ENCODE peak calls at places on chromosomes 5 and 9, in four cellular contexts. R is HL-60, W is fibroblast of mammary gland, G is cardiac muscle cell. C is an unnamed sample.

GRCh38 chr5:1842026-1842819 is 40.5 kb downstream of the IRX4 start:
- DNase-seq in W (no peak), G (no peak), R (no peak), C (no peak)

GRCh38 chr9:93080406-93080805 is 15.6 kb upstream of the CARD19 start:
- DNase-seq in R (no peak), W (no peak), G (no peak), C (peak; percentile 57)

GRCh38 chr9:22079873-22080341 is 70.8 kb upstream of the CDKN2B start:
- DNase-seq in R (no peak), G (no peak), W (peak; percentile 86), C (peak; percentile 65)

GRCh38 chr5:172123269-172123692 is 64.7 kb downstream of the STK10 start:
- DNase-seq in G (peak; percentile 40), R (no peak), W (peak; percentile 85), C (no peak)

GRCh38 chr5:172648755-172649154 is 7.7 kb downstream of the NEURL1B start:
- DNase-seq in G (no peak), R (no peak), W (no peak), C (no peak)

GRCh38 chr5:66207800-66208561 is 63.9 kb downstream of the SREK1 start:
- DNase-seq in G (no peak), R (no peak), W (peak; percentile 17), C (no peak)

GRCh38 chr9:106110483-106110882 is 416.1 kb downstream of the TMEM38B start:
- DNase-seq in R (no peak), G (no peak), W (no peak), C (no peak)

GRCh38 chr9:121808781-121809180 is 157.3 kb downstream of the DAB2IP start:
- DNase-seq in R (no peak), W (no peak), G (no peak), C (no peak)

GRCh38 chr5:128637031-128637430 is 99.0 kb upstream of the FBN2 start:
- DNase-seq in R (no peak), W (peak; percentile 95), G (no peak), C (no peak)

GRCh38 chr9:80556631-80557030 is 984.9 kb downstream of the TLE4 start:
- DNase-seq in G (no peak), W (peak; percentile 51), R (no peak), C (no peak)

DNA sequence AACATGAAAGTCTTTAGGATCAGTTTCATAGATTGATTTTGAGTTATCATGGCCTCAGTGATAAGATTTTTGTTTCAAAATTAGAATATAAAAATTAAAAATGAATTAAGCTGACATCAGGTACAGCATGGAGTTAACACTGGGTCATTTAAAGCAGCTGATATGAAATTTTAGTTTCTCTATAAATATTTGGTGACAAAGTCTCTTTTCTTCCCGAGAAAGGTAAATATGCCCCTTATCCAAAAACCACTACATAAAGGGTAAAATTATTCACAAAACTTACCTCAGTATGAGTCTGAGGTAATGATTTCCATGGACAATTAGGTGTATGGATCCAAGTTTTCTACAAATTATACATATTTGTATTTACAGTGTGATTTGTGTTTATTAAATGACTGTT is 121.5 kb upstream of the PJA2 start:
- DNase-seq in R (no peak), G (no peak), W (no peak), C (no peak)
- TF ChIP-seq CTCF in R (no peak), G (no peak), W (no peak), C (no peak)

GRCh38 chr5:4561403-4561802 is 578.7 kb upstream of the ADAMTS16 start:
- DNase-seq in G (no peak), R (no peak), W (no peak), C (no peak)

GRCh38 chr5:4563400-4563799 is 576.7 kb upstream of the ADAMTS16 start:
- DNase-seq in R (no peak), G (peak; percentile 44), W (peak; percentile 5), C (no peak)
- TF ChIP-seq CTCF in R (no peak), G (no peak), W (no peak), C (no peak)

GRCh38 chr9:127763918-127764384 is 14.5 kb downstream of the SH2D3C start:
- DNase-seq in G (no peak), R (peak; percentile 51), W (peak; percentile 23), C (no peak)
- TF ChIP-seq CTCF in G (peak; percentile 47), R (peak; percentile 33), W (peak; percentile 30), C (no peak)

DNA sequence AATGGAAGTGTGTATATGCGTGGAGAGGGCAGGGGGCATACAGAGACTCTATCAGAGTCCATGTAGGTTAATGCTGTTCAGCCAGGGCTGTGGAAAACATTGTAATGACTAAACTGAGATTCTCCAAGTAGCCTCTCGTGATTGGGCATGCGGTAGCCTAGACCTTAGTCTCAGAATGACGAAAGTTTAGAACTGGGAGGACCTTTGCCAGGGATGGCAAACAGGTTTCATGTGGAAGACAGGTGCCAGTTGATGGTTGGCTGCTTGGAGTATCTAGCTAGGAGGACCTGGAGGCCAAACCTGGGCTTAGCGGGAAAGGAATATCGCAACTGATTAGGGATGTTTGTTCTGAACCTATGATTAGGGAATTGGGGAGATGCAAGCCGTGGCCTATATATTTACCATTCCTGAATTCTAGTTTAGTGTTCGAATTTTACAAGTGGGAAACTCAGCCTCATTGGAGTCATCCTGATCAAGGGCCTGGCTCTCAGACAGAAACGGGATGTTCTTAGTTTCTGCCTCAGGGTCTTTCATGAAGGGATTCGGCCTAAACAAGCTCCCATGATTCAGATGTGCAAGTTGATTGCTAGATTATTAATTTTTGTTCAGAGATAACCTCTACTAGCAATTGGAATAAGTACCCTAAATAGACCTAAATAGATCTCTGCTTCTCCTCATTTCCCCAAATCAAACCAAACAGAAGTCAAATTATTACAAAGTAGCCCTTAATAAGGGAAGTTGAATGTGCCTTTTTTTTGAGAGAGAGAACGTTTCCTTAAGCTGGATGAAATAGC is 26.8 kb upstream of the TJP2 start:
- DNase-seq in R (no peak), W (no peak), G (no peak), C (no peak)
- TF ChIP-seq CTCF in R (no peak), W (no peak), G (no peak), C (no peak)

DNA sequence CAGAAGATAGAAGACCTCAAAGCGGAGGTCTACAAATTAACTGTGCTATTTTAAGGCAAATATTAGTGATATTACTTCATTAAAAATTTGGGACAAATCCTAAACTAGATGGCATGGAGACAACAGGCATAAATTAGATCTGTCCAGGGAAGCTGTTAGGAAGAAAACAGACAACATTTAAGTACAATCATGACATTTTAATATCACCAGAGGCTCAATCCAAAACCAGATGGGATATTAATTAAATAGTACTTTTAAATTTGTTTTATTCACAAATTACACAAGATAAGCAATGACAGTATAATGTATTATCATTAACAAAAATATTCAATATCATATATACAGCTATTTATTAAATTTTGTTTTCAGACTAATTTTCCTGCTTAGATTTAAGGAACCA is 161.1 kb downstream of the AP3B1 start:
- DNase-seq in W (no peak), R (no peak), G (no peak), C (no peak)
- TF ChIP-seq CTCF in W (no peak), R (no peak), G (no peak), C (no peak)

DNA sequence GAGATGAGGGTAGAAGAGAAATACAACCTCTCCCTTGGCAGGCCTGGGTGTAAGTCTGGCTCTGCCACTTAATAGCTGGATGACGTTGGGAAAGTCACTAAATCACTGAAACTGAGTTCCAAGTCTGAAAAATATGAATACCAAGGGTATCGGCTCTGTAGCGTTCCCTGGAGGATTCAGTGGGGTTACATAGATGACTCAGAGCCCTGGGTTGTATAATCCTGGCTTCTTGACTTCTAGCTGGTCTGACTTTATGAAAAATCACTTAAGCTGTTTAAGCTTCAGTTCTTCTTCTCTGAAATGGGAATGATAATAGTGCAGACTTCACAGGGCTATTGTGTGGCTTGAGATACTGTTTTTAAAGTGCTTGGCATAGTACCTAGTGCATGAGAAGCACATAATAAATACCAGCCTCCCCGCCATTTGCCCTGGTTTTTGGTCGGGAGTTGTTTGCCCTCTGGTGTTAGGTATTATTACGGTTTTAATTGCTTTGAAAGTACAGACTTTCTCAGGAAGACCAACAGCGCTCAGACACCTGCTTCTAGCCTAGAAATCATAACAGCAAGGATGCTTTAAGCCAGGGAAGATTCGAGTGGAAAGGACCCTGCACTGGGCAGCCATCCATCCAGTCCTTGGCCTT is 43.0 kb downstream of the CYFIP2 start:
- DNase-seq in W (peak; percentile 73), R (no peak), G (no peak), C (no peak)
- TF ChIP-seq CTCF in W (no peak), R (no peak), G (peak; percentile 17), C (no peak)

GRCh38 chr9:134273647-134274046 is 52.6 kb upstream of the RXRA start:
- DNase-seq in W (no peak), G (no peak), R (no peak), C (no peak)

GRCh38 chr9:134276463-134277245 is 49.6 kb upstream of the RXRA start:
- DNase-seq in R (peak; percentile 78), W (no peak), G (peak; percentile 81), C (no peak)

GRCh38 chr9:134272302-134273023 is 53.8 kb upstream of the RXRA start:
- DNase-seq in R (no peak), W (no peak), G (no peak), C (no peak)

GRCh38 chr9:134278286-134278685 is 48.0 kb upstream of the RXRA start:
- DNase-seq in R (no peak), G (no peak), W (no peak), C (no peak)

GRCh38 chr9:134275379-134275778 is 50.9 kb upstream of the RXRA start:
- DNase-seq in G (no peak), R (no peak), W (no peak), C (no peak)
- TF ChIP-seq CTCF in G (no peak), R (no peak), W (no peak), C (no peak)

GRCh38 chr5:37553720-37554402 is 174.7 kb downstream of the WDR70 start:
- DNase-seq in R (no peak), W (peak; percentile 74), G (no peak), C (no peak)

GRCh38 chr5:37554403-37554739 is 175.3 kb downstream of the WDR70 start:
- DNase-seq in R (no peak), W (no peak), G (no peak), C (no peak)

GRCh38 chr5:37552770-37553719 is 173.9 kb downstream of the WDR70 start:
- DNase-seq in R (peak; percentile 58), W (peak; percentile 40), G (peak; percentile 3), C (no peak)

GRCh38 chr5:37557734-37558293 is 178.7 kb downstream of the WDR70 start:
- DNase-seq in G (no peak), W (no peak), R (no peak), C (no peak)

DNA sequence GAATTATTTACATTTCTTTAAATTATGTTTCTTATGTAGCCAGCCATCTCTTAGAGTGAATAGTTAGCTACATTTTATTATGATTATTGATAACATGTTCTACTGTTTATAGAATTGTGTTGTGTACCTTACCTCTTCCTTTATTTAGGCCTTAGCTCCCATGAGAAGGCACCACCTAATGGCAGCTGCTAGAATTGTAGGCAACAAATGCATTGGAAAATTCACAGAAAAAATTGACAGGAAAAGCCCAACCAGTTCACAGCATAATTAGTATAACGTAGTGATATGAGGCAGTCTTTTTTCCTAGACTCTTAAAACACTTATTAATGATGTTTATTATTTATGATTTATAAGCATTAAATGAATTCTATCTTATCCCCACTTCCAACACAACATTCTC is 175.8 kb downstream of the WDR70 start:
- DNase-seq in W (peak; percentile 23), R (peak; percentile 12), G (peak; percentile 30), C (no peak)
- TF ChIP-seq CTCF in W (peak; percentile 62), R (peak; percentile 21), G (peak; percentile 31), C (no peak)